ENCODE peak calls at places on chromosome 21, in nine cellular contexts. Q is progenitor cell of endocrine pancreas, X is GM12865, L is fibroblast of the aortic adventitia, T is uterus, H is Calu3, N is lower lobe of right lung, Y is Panc1, P is NB4. S is an unnamed sample.

GRCh38 chr21:8993284-8993942 is 1528.0 kb upstream of the TPTE start:
- DNase-seq in P (no peak), Q (no peak), H (peak; percentile 30), X (no peak), T (no peak), N (no peak), L (no peak), Y (peak; percentile 79), S (no peak)

GRCh38 chr21:34983680-34984086 is 65.4 kb downstream of the RUNX1 start:
- DNase-seq in X (no peak), T (no peak), L (peak; percentile 64), N (no peak), Q (no peak), P (peak; percentile 84), H (no peak), Y (no peak), S (no peak)

GRCh38 chr21:36668713-36669112 is 30.2 kb upstream of the SIM2 start:
- DNase-seq in Q (no peak), T (no peak), L (no peak), N (no peak), P (no peak), H (no peak), X (no peak), Y (no peak), S (no peak)

GRCh38 chr21:37276377-37276776 is 9.2 kb upstream of the VPS26C start:
- DNase-seq in N (no peak), P (peak; percentile 83), L (no peak), X (no peak), Y (no peak), Q (no peak), T (no peak), H (no peak), S (no peak)

GRCh38 chr21:37006521-37007291 is at the start of gene RIPPLY3:
- DNase-seq in L (peak; percentile 8), X (no peak), N (no peak), Q (peak; percentile 28), H (peak; percentile 15), T (no peak), P (peak; percentile 38), Y (no peak), S (no peak)

GRCh38 chr21:32994305-32994704 is 31.4 kb upstream of the OLIG2 start:
- DNase-seq in Q (no peak), X (peak; percentile 5), L (peak; percentile 46), Y (no peak), P (peak; percentile 54), T (no peak), H (peak; percentile 16), N (no peak), S (no peak)

GRCh38 chr21:29304577-29304976 is 5.9 kb downstream of the BACH1 start:
- DNase-seq in N (no peak), T (no peak), Q (no peak), Y (no peak), P (peak; percentile 62), H (no peak), L (no peak), X (no peak), S (no peak)

GRCh38 chr21:38806153-38806941 is 618 bp downstream of the ETS2 start:
- DNase-seq in T (no peak), Y (no peak), Q (peak; percentile 27), P (peak; percentile 55), X (peak; percentile 26), H (no peak), L (no peak), N (peak; percentile 69), S (no peak)

GRCh38 chr21:46065215-46065992 is 32.5 kb upstream of the COL6A2 start:
- DNase-seq in Y (no peak), T (peak; percentile 79), Q (peak; percentile 9), N (peak; percentile 43), H (no peak), L (peak; percentile 79), P (no peak), X (no peak), S (no peak)

GRCh38 chr21:33811147-33812024 is 104.2 kb downstream of the ATP5PO start:
- DNase-seq in H (no peak), Y (no peak), T (no peak), X (no peak), L (no peak), N (no peak), P (no peak), Q (no peak), S (no peak)

GRCh38 chr21:45613396-45613795 is 30.1 kb upstream of the PCBP3 start:
- DNase-seq in P (no peak), N (no peak), Y (no peak), Q (no peak), T (no peak), H (no peak), L (no peak), X (no peak), S (no peak)

GRCh38 chr21:45550552-45551210 is 8.4 kb upstream of the SLC19A1 start:
- DNase-seq in L (no peak), Q (no peak), N (peak; percentile 65), X (peak; percentile 90), H (no peak), T (no peak), P (peak; percentile 92), Y (no peak), S (no peak)

GRCh38 chr21:45994738-45995685 is 13.4 kb downstream of the COL6A1 start:
- DNase-seq in H (no peak), Q (no peak), T (peak; percentile 19), P (no peak), Y (no peak), X (no peak), L (no peak), N (peak; percentile 39), S (no peak)

GRCh38 chr21:29849735-29850176 is 90.0 kb downstream of the GRIK1 start:
- DNase-seq in Q (peak; percentile 41), H (peak; percentile 48), N (no peak), P (peak; percentile 62), X (peak; percentile 74), Y (peak; percentile 30), T (no peak), L (peak; percentile 72), S (no peak)

GRCh38 chr21:28590722-28591121 is 402.0 kb downstream of the LTN1 start:
- DNase-seq in Q (no peak), T (no peak), Y (no peak), X (no peak), N (no peak), P (no peak), L (no peak), H (no peak), S (no peak)

GRCh38 chr21:40512590-40512989 is 334.4 kb downstream of the DSCAM start:
- DNase-seq in Q (no peak), P (peak; percentile 14), N (no peak), L (no peak), Y (no peak), X (no peak), T (no peak), H (no peak), S (no peak)
- TF ChIP-seq CTCF in Q (peak; percentile 46), P (peak; percentile 79), N (peak; percentile 57), L (peak; percentile 42), Y (peak; percentile 72), X (peak; percentile 37), T (no peak), H (no peak), S (peak; percentile 64)

DNA sequence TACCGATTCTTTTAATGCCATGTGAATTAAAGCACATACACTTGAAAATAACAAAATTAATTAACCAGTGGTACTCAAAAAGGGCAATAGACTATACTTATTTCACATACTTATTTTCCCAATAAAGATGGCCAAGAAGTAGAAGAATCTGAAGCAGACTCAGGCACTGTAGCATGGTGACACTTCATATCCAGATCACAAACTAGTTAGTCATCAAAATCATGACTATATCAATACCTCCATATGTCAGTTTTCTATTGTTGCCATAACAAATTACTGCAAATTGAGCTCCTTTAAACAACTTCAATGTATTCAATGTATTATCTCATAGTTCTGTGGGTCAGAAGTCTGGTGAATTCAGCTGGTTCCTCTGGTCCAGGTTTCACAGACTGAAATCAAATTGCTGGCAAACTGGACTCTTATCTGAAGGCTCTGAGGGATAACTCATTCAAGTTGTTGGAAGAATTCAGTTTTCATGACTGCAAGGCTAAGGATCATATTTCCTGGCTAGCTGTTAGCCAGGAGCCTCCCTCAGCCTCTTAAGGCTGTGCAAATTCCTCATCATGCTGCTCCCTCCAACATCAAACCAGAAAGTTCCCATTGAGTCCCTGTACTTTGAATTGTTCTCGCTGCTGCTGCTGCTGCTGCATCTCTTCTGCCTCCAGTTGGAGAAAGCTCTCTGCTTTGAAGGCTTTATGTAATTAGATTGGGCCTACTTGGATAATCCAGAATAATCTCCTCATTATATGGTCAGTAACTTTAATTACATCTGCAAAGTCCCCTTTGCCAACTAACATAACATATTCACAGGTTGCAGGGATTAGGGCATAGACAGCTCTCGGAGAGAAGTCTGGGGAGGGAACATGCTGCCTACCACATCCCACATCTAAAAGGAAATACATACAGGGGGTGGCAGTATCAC is 91.5 kb downstream of the MRPL39 start:
- DNase-seq in T (no peak), L (peak; percentile 63), N (no peak), Y (no peak), X (no peak), H (no peak), P (no peak), Q (no peak), S (no peak)
- TF ChIP-seq CTCF in T (no peak), L (no peak), N (no peak), Y (no peak), X (no peak), H (no peak), P (no peak), Q (no peak), S (no peak)

GRCh38 chr21:27480841-27481261 is 514.0 kb upstream of the ADAMTS5 start:
- DNase-seq in Y (no peak), X (peak; percentile 0), L (peak; percentile 81), Q (no peak), H (peak; percentile 37), N (no peak), T (no peak), P (no peak), S (no peak)

GRCh38 chr21:27475363-27475955 is 508.6 kb upstream of the ADAMTS5 start:
- DNase-seq in X (no peak), T (no peak), N (no peak), H (no peak), L (no peak), Y (no peak), P (no peak), Q (no peak), S (no peak)

GRCh38 chr21:27477321-27477720 is 510.4 kb upstream of the ADAMTS5 start:
- DNase-seq in L (peak; percentile 35), Y (no peak), Q (no peak), P (no peak), X (no peak), H (no peak), T (no peak), N (no peak), S (no peak)

DNA sequence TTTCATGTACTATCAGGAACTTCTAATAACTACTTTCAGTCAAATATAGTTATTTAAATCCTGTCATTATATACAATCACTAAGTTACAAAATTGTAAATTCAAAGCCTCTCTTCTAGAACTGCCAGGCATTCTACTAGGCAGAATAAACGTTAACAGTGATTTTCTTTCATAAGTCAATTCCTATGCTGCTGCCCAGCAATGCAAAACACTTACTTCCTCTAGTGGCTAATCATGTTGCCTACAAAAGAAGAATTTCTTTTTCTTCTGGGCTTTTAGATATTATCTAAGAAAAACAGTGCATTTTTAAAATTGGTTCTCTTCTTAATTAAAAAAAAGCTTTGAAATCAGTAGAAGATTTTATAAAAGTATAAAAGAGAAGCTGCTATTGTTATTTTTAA is 509.8 kb upstream of the ADAMTS5 start:
- DNase-seq in N (no peak), L (peak; percentile 80), Q (no peak), X (no peak), P (no peak), T (no peak), H (no peak), Y (no peak), S (no peak)
- TF ChIP-seq CTCF in N (peak; percentile 47), L (peak; percentile 82), Q (peak; percentile 9), X (no peak), P (no peak), T (peak; percentile 47), H (no peak), Y (no peak), S (peak; percentile 51)

GRCh38 chr21:41168391-41169257 is 664 bp downstream of the BACE2 start:
- DNase-seq in L (peak; percentile 75), T (peak; percentile 60), H (peak; percentile 26), N (peak; percentile 55), P (no peak), X (peak; percentile 15), Y (no peak), Q (peak; percentile 29), S (no peak)
- TF ChIP-seq CTCF in L (peak; percentile 10), T (no peak), H (no peak), N (no peak), P (no peak), X (no peak), Y (no peak), Q (no peak), S (no peak)

S was measured in LNCaP clone FGC.